ENCODE peak calls at places on chromosomes 13 and 19, in nine cellular contexts. J, G, C, P, L, N, M, Q and O are unnamed samples.

GRCh38 chr13:34391071-34391470 is 551.0 kb upstream of the NBEA start:
- DNase-seq in J (peak), G (no peak), C (no peak), P (peak), L (no peak), N (no peak), M (peak), Q (peak), O (no peak)

GRCh38 chr13:36297600-36298338 is at the start of gene CCDC169:
- DNase-seq in J (peak), G (peak), C (peak), P (peak), L (peak), N (peak), M (peak), Q (peak), O (peak)

GRCh38 chr13:46374710-46375109 is 12.3 kb downstream of the RUBCNL start:
- DNase-seq in J (no peak), G (no peak), C (no peak), P (no peak), L (peak), N (no peak), M (no peak), Q (no peak), O (no peak)

GRCh38 chr19:14434543-14435319 is 1.6 kb downstream of the PKN1 start:
- DNase-seq in J (peak), G (peak), C (no peak), P (peak), L (no peak), N (peak), M (peak), Q (peak), O (no peak)

GRCh38 chr13:60051754-60052153 is 112.0 kb downstream of the DIAPH3 start:
- DNase-seq in J (no peak), G (no peak), C (no peak), P (no peak), L (no peak), N (no peak), M (no peak), Q (no peak), O (no peak)

GRCh38 chr13:30153871-30154426 is 153.4 kb downstream of the KATNAL1 start:
- DNase-seq in J (peak), G (no peak), C (no peak), P (peak), L (no peak), N (no peak), M (peak), Q (peak), O (no peak)

GRCh38 chr19:28640506-28640905 is 572.4 kb downstream of the UQCRFS1 start:
- DNase-seq in J (peak), G (no peak), C (no peak), P (no peak), L (no peak), N (no peak), M (no peak), Q (no peak), O (no peak)

GRCh38 chr13:31638577-31638976 is 100.7 kb upstream of the RXFP2 start:
- DNase-seq in J (peak), G (no peak), C (no peak), P (peak), L (no peak), N (no peak), M (peak), Q (peak), O (no peak)

GRCh38 chr19:13507053-13507611 is 853 bp upstream of the CACNA1A start:
- DNase-seq in J (no peak), G (no peak), C (no peak), P (no peak), L (no peak), N (no peak), M (peak), Q (no peak), O (no peak)

GRCh38 chr19:14091885-14092462 is 1.4 kb upstream of the SAMD1 start:
- DNase-seq in J (no peak), G (no peak), C (peak), P (no peak), L (peak), N (no peak), M (peak), Q (no peak), O (no peak)

GRCh38 chr13:110435331-110435730 is 126.2 kb downstream of the RAB20 start:
- DNase-seq in J (no peak), G (no peak), C (no peak), P (no peak), L (no peak), N (no peak), M (no peak), Q (no peak), O (no peak)

GRCh38 chr19:10899171-10899653 is 27.9 kb downstream of the CARM1 start:
- DNase-seq in J (peak), G (peak), C (no peak), P (no peak), L (no peak), N (peak), M (no peak), Q (no peak), O (no peak)

GRCh38 chr13:84706004-84706710 is 823.9 kb upstream of the SLITRK1 start:
- DNase-seq in J (no peak), G (no peak), C (no peak), P (no peak), L (no peak), N (no peak), M (no peak), Q (no peak), O (no peak)

GRCh38 chr13:33126909-33127607 is 110.8 kb downstream of the KL start:
- DNase-seq in J (no peak), G (no peak), C (no peak), P (peak), L (no peak), N (peak), M (peak), Q (no peak), O (no peak)

GRCh38 chr19:6221220-6221877 is 58.4 kb downstream of the MLLT1 start:
- DNase-seq in J (no peak), G (no peak), C (no peak), P (no peak), L (no peak), N (no peak), M (no peak), Q (no peak), O (no peak)

GRCh38 chr13:42539670-42540069 is 34.3 kb upstream of the TNFSF11 start:
- DNase-seq in J (peak), G (no peak), C (no peak), P (peak), L (no peak), N (no peak), M (peak), Q (peak), O (no peak)

GRCh38 chr13:30510091-30510490 is 44.4 kb upstream of the HMGB1 start:
- DNase-seq in J (no peak), G (no peak), C (no peak), P (no peak), L (no peak), N (no peak), M (no peak), Q (no peak), O (no peak)

GRCh38 chr19:8965887-8966286 is 44.3 kb downstream of the MUC16 start:
- DNase-seq in J (no peak), G (no peak), C (no peak), P (no peak), L (no peak), N (no peak), M (no peak), Q (no peak), O (no peak)

GRCh38 chr19:14118165-14119051 is 846 bp upstream of the PRKACA start:
- DNase-seq in J (peak), G (peak), C (peak), P (peak), L (no peak), N (peak), M (peak), Q (peak), O (peak)

GRCh38 chr19:20388826-20389225 is 176.8 kb downstream of the ZNF737 start:
- DNase-seq in J (no peak), G (no peak), C (no peak), P (no peak), L (no peak), N (no peak), M (no peak), Q (no peak), O (no peak)

GRCh38 chr19:2616741-2617392 is 85.6 kb downstream of the GNG7 start:
- DNase-seq in J (no peak), G (no peak), C (peak), P (no peak), L (no peak), N (peak), M (no peak), Q (no peak), O (no peak)

GRCh38 chr13:45092668-45093067 is 27.6 kb upstream of the GTF2F2 start:
- DNase-seq in J (peak), G (no peak), C (no peak), P (no peak), L (no peak), N (no peak), M (peak), Q (peak), O (no peak)

GRCh38 chr13:91813255-91813654 is 414.8 kb downstream of the GPC5 start:
- DNase-seq in J (no peak), G (no peak), C (no peak), P (peak), L (no peak), N (peak), M (no peak), Q (no peak), O (no peak)

GRCh38 chr13:63088226-63088625 is 1672.6 kb upstream of the PCDH20 start:
- DNase-seq in J (no peak), G (no peak), C (no peak), P (peak), L (no peak), N (no peak), M (peak), Q (peak), O (no peak)

GRCh38 chr19:13164370-13165090 is 14.3 kb downstream of the IER2 start:
- DNase-seq in J (peak), G (peak), C (peak), P (peak), L (peak), N (peak), M (peak), Q (peak), O (peak)

GRCh38 chr19:44848805-44849457 is 2.8 kb downstream of the NECTIN2 start:
- DNase-seq in J (no peak), G (peak), C (no peak), P (no peak), L (no peak), N (no peak), M (peak), Q (no peak), O (no peak)

GRCh38 chr13:112643759-112644459 is 45.9 kb upstream of the ATP11A start:
- DNase-seq in J (no peak), G (no peak), C (no peak), P (no peak), L (no peak), N (no peak), M (no peak), Q (no peak), O (no peak)

GRCh38 chr13:75452564-75452963 is 29.4 kb downstream of the TBC1D4 start:
- DNase-seq in J (peak), G (no peak), C (no peak), P (peak), L (no peak), N (no peak), M (no peak), Q (no peak), O (no peak)

GRCh38 chr13:64371045-64371444 is 2859.1 kb downstream of the PCDH9 start:
- DNase-seq in J (peak), G (no peak), C (no peak), P (no peak), L (no peak), N (no peak), M (peak), Q (peak), O (no peak)

GRCh38 chr13:46206138-46206537 is 5.6 kb upstream of the LRRC63 start:
- DNase-seq in J (peak), G (no peak), C (no peak), P (no peak), L (no peak), N (no peak), M (no peak), Q (no peak), O (no peak)

GRCh38 chr13:44052843-44053607 is 173.3 kb downstream of the LACC1 start:
- DNase-seq in J (peak), G (no peak), C (no peak), P (peak), L (no peak), N (peak), M (peak), Q (peak), O (no peak)

GRCh38 chr19:45103200-45103624 is 10.2 kb downstream of the PPP1R37 start:
- DNase-seq in J (no peak), G (no peak), C (peak), P (peak), L (peak), N (peak), M (peak), Q (no peak), O (no peak)

GRCh38 chr13:44386932-44387556 is 13.4 kb downstream of the SERP2 start:
- DNase-seq in J (no peak), G (no peak), C (no peak), P (no peak), L (no peak), N (no peak), M (no peak), Q (no peak), O (no peak)

GRCh38 chr19:19342086-19343015 is 21.7 kb downstream of the MAU2 start:
- DNase-seq in J (peak), G (peak), C (no peak), P (peak), L (peak), N (peak), M (peak), Q (peak), O (peak)

GRCh38 chr13:26482451-26483197 is 74.9 kb upstream of the WASF3 start:
- DNase-seq in J (peak), G (no peak), C (peak), P (peak), L (peak), N (no peak), M (peak), Q (peak), O (no peak)

GRCh38 chr13:28568286-28568685 is 73.4 kb upstream of the FLT1 start:
- DNase-seq in J (no peak), G (peak), C (no peak), P (peak), L (no peak), N (peak), M (peak), Q (no peak), O (peak)

GRCh38 chr19:17871878-17872250 is at the start of gene SLC5A5:
- DNase-seq in J (no peak), G (no peak), C (peak), P (no peak), L (no peak), N (no peak), M (no peak), Q (no peak), O (no peak)
- TF ChIP-seq CTCF in J (no peak), G (no peak), C (no peak), P (no peak), L (no peak), N (no peak), M (no peak), Q (no peak), O (no peak)

DNA sequence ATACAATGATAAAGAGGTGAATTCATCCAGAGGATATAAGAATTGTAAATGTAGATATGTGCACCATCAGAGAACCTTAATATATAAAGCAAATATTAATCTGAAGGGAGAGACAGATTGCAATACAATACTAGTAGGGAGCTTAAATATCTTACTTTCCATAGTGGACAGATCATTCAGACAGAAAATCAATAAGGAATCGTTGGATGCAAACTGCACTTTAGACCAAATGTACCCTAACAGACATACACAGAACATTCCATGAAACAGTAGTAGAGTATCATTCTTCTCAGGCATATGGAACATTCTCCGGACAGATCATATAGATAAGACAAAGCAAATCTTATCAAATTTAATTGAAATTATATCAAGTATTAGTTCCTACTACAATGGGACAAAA is 35.0 kb upstream of the ZNF766 start:
- DNase-seq in J (no peak), G (no peak), C (no peak), P (no peak), L (no peak), N (no peak), M (no peak), Q (no peak), O (no peak)
- TF ChIP-seq CTCF in J (no peak), G (no peak), C (no peak), P (no peak), L (no peak), N (no peak), M (no peak), Q (no peak), O (no peak)

GRCh38 chr13:107906131-107906530 is 309.2 kb downstream of the LIG4 start:
- DNase-seq in J (no peak), G (no peak), C (no peak), P (no peak), L (no peak), N (no peak), M (no peak), Q (no peak), O (no peak)
- TF ChIP-seq CTCF in J (no peak), G (no peak), C (no peak), P (no peak), L (no peak), N (no peak), M (no peak), Q (no peak), O (no peak)

DNA sequence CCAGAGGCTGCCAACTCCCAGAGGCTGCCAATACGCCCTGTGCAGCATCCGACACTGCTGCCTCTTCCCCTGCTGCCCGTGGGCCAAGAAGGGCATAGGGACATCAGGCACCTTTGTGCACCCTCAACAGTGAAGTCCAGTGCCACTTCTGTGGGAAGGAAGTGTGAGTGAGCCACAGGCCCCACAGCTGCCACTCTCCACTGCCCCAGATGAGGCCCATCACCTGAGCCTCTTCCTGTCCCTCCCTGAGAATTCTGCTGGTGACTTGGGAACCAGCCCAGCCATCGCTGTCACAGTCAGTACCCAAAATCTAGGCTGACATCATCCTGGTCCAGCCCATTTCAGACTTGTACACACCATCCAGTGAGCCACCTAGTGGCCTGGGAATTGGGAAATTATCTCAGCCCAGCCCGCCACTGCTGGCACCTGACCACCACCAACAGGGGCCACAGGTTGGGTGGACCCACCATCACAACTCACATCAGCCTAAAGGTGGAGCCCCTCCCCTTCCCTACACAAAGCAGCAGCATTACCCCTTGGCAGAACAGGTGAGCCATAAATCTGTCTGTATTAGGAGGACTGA is 733.9 kb upstream of the KLHL1 start:
- DNase-seq in J (peak), G (no peak), C (no peak), P (no peak), L (no peak), N (no peak), M (no peak), Q (no peak), O (no peak)
- TF ChIP-seq CTCF in J (no peak), G (no peak), C (no peak), P (no peak), L (no peak), N (no peak), M (no peak), Q (no peak), O (no peak)

GRCh38 chr13:98795220-98795619 is 42.7 kb upstream of the SLC15A1 start:
- DNase-seq in J (no peak), G (no peak), C (no peak), P (no peak), L (no peak), N (no peak), M (no peak), Q (no peak), O (no peak)

GRCh38 chr13:98792321-98792720 is 39.8 kb upstream of the SLC15A1 start:
- DNase-seq in J (no peak), G (no peak), C (no peak), P (no peak), L (no peak), N (no peak), M (no peak), Q (no peak), O (no peak)

GRCh38 chr13:98792784-98793183 is 40.3 kb upstream of the SLC15A1 start:
- DNase-seq in J (no peak), G (no peak), C (no peak), P (no peak), L (no peak), N (no peak), M (no peak), Q (no peak), O (no peak)

GRCh38 chr13:98796191-98796590 is 43.7 kb upstream of the SLC15A1 start:
- DNase-seq in J (no peak), G (no peak), C (no peak), P (no peak), L (no peak), N (no peak), M (no peak), Q (no peak), O (no peak)

GRCh38 chr13:98794498-98794897 is 42.0 kb upstream of the SLC15A1 start:
- DNase-seq in J (no peak), G (no peak), C (no peak), P (no peak), L (no peak), N (no peak), M (no peak), Q (no peak), O (no peak)
- TF ChIP-seq CTCF in J (no peak), G (no peak), C (no peak), P (no peak), L (no peak), N (no peak), M (no peak), Q (no peak), O (no peak)

GRCh38 chr19:46931197-46931596 is 70.4 kb downstream of the ARHGAP35 start:
- DNase-seq in J (no peak), G (no peak), C (no peak), P (no peak), L (no peak), N (no peak), M (no peak), Q (no peak), O (no peak)
- TF ChIP-seq CTCF in J (no peak), G (no peak), C (no peak), P (no peak), L (no peak), N (no peak), M (no peak), Q (no peak), O (no peak)